ENCODE peak calls at places on chromosomes 16 and 17, in six cellular contexts. K is ovary, J is neural progenitor cell, N is lung, A is ascending aorta, R is PC-3. S is an unnamed sample.

GRCh38 chr17:6643460-6644125 is 2.7 kb downstream of the TXNDC17 start:
- DNase-seq in K (no peak), J (no peak), N (no peak), A (no peak), R (peak; percentile 72), S (no peak)

GRCh38 chr17:17528101-17528500 is 31.9 kb upstream of the RASD1 start:
- DNase-seq in K (no peak), J (no peak), N (no peak), A (no peak), R (no peak), S (no peak)

GRCh38 chr17:42474270-42474669 is 15.6 kb downstream of the ATP6V0A1 start:
- DNase-seq in K (no peak), J (no peak), N (no peak), A (no peak), R (no peak), S (no peak)

GRCh38 chr17:7081341-7082062 is 1.5 kb upstream of the CLEC10A start:
- DNase-seq in K (no peak), J (no peak), N (no peak), A (peak; percentile 52), R (no peak), S (no peak)

GRCh38 chr16:5438591-5438990 is 341.0 kb upstream of the EEF2KMT start:
- DNase-seq in K (no peak), J (no peak), N (no peak), A (no peak), R (no peak), S (no peak)

GRCh38 chr17:80152057-80152831 is 5.3 kb upstream of the EIF4A3 start:
- DNase-seq in K (no peak), J (no peak), N (no peak), A (no peak), R (no peak), S (no peak)

GRCh38 chr17:39064374-39064773 is 87.1 kb downstream of the PLXDC1 start:
- DNase-seq in K (no peak), J (no peak), N (no peak), A (no peak), R (peak; percentile 15), S (no peak)

GRCh38 chr17:36616391-36617029 is 15.1 kb downstream of the MRM1 start:
- DNase-seq in K (no peak), J (no peak), N (no peak), A (no peak), R (no peak), S (no peak)

GRCh38 chr17:76414334-76415295 is 30.2 kb downstream of the SPHK1 start:
- DNase-seq in K (peak; percentile 85), J (peak; percentile 21), N (no peak), A (peak; percentile 74), R (no peak), S (no peak)

GRCh38 chr16:4378202-4378666 is 6.6 kb downstream of the VASN start:
- DNase-seq in K (no peak), J (no peak), N (no peak), A (peak; percentile 88), R (no peak), S (no peak)

GRCh38 chr16:81486555-81487061 is 42.0 kb downstream of the CMIP start:
- DNase-seq in K (peak; percentile 59), J (no peak), N (no peak), A (peak; percentile 85), R (no peak), S (no peak)

GRCh38 chr16:79768594-79768993 is 168.1 kb upstream of the MAF start:
- DNase-seq in K (no peak), J (peak; percentile 24), N (no peak), A (no peak), R (no peak), S (no peak)

GRCh38 chr17:55641559-55642160 is 81.0 kb downstream of the TMEM100 start:
- DNase-seq in K (peak; percentile 88), J (peak; percentile 43), N (peak; percentile 70), A (peak; percentile 70), R (peak; percentile 74), S (peak; percentile 31)

GRCh38 chr17:19738073-19738449 is 10.0 kb downstream of the ALDH3A1 start:
- DNase-seq in K (no peak), J (no peak), N (no peak), A (no peak), R (no peak), S (no peak)

GRCh38 chr16:88914750-88915368 is 48.4 kb upstream of the PABPN1L start:
- DNase-seq in K (no peak), J (no peak), N (no peak), A (no peak), R (no peak), S (no peak)

GRCh38 chr16:66459878-66460277 is 32.8 kb downstream of the BEAN1 start:
- DNase-seq in K (no peak), J (peak; percentile 45), N (no peak), A (no peak), R (no peak), S (no peak)

GRCh38 chr16:89442990-89443726 is 47.2 kb downstream of the ANKRD11 start:
- DNase-seq in K (no peak), J (no peak), N (peak; percentile 74), A (peak; percentile 72), R (peak; percentile 85), S (no peak)

GRCh38 chr16:89122322-89122831 is 28.7 kb downstream of the ACSF3 start:
- DNase-seq in K (no peak), J (no peak), N (peak; percentile 68), A (no peak), R (no peak), S (no peak)

GRCh38 chr16:3825103-3825502 is 55.4 kb downstream of the CREBBP start:
- DNase-seq in K (no peak), J (no peak), N (no peak), A (no peak), R (peak; percentile 56), S (no peak)

GRCh38 chr16:88358033-88358481 is 24.7 kb upstream of the ZNF469 start:
- DNase-seq in K (peak; percentile 13), J (no peak), N (no peak), A (no peak), R (no peak), S (peak; percentile 46)

GRCh38 chr16:56848056-56848936 is 16.7 kb upstream of the SLC12A3 start:
- DNase-seq in K (peak; percentile 56), J (no peak), N (no peak), A (peak; percentile 74), R (peak; percentile 70), S (peak; percentile 21)

GRCh38 chr16:592518-593306 is 2.8 kb downstream of the RAB40C start:
- DNase-seq in K (peak; percentile 39), J (no peak), N (peak; percentile 88), A (peak; percentile 78), R (no peak), S (no peak)

GRCh38 chr16:28478511-28479180 is 6.5 kb upstream of the NPIPB7 start:
- DNase-seq in K (no peak), J (no peak), N (no peak), A (peak; percentile 24), R (no peak), S (no peak)

GRCh38 chr17:58403312-58403711 is 14.0 kb downstream of the RNF43 start:
- DNase-seq in K (no peak), J (peak; percentile 49), N (no peak), A (no peak), R (no peak), S (no peak)

GRCh38 chr17:7464081-7464480 is 15.3 kb downstream of the ZBTB4 start:
- DNase-seq in K (no peak), J (no peak), N (no peak), A (no peak), R (no peak), S (no peak)

GRCh38 chr16:87948119-87948545 is 3.1 kb upstream of the BANP start:
- DNase-seq in K (no peak), J (no peak), N (no peak), A (no peak), R (no peak), S (no peak)

GRCh38 chr16:55811811-55812210 is 21.1 kb downstream of the CES1 start:
- DNase-seq in K (no peak), J (no peak), N (no peak), A (no peak), R (no peak), S (no peak)

GRCh38 chr16:74625500-74626350 is 18.8 kb upstream of the GLG1 start:
- DNase-seq in K (no peak), J (no peak), N (no peak), A (no peak), R (no peak), S (no peak)

GRCh38 chr17:8264320-8264719 is 15.2 kb downstream of the PFAS start:
- DNase-seq in K (no peak), J (no peak), N (no peak), A (no peak), R (no peak), S (no peak)

DNA sequence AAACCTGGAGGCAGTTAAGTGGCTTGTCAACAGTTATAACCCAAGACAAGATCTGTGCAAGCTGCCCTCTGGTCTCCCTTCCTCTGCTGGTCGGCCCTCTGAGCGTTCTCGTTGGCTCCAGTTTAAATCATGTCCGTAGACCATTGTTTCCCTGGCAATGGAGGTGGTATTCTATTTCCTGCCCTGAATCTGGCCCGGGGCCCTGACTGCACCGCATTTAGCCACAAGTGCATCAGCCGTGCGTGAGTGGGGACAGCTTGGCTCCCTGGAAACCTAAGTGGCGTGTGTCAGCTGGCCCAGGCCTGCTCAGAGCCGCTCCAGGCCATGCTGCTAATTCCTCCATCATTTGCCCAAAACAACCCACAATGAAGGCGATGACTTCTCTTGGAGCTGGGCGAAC is 15.0 kb upstream of the MYLK3 start:
- DNase-seq in K (no peak), J (no peak), N (no peak), A (no peak), R (no peak), S (no peak)
- H3K4me3 ChIP-seq in K (no peak overlapping the region), J (no peak overlapping the region), N (no peak overlapping the region), A (no peak overlapping the region), R (no peak overlapping the region), S (no peak overlapping the region)

GRCh38 chr17:14299261-14300093 is 1.4 kb upstream of the HS3ST3B1 start:
- DNase-seq in K (peak; percentile 53), J (peak; percentile 78), N (peak; percentile 36), A (peak; percentile 73), R (no peak), S (no peak)
- H3K4me1 ChIP-seq in K (peaks cover 9% of the 10 kb centered on the region), J (peaks cover 21% of the 10 kb centered on the region), N (peaks cover 38% of the 10 kb centered on the region), A (peaks cover 22% of the 10 kb centered on the region), R (peaks cover 43% of the 10 kb centered on the region), S (peaks cover 21% of the 10 kb centered on the region)

DNA sequence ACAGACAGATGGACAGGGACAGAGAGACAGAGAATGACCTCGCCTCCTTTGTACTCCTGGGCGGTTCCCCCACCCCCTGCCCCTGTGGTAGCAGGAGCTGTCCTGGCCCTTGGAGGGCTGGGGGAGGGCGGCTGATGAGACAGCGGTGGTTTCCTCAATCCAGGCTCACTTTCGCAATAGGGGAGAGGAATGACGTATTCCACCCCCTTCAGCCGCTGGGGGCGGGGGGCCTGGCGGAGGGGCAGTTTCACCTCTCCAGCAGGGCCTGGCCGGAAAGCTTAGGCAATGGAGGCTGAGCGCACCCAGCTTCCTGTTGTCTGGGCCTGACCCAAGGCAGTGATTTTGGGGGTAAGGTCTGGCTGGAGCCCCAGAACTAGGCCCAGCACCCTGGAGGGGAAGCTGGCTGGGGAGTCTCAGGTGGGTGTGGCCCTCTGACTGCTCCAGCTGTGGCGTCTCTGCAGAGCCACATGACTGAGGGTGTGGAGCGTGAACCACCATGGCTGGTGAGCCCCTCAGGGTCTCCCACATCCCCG is 7.4 kb downstream of the FMNL1 start:
- DNase-seq in K (peak; percentile 61), J (peak; percentile 50), N (peak; percentile 92), A (peak; percentile 89), R (peak; percentile 77), S (no peak)
- H3K4me3 ChIP-seq in K (no peak overlapping the region), J (no peak overlapping the region), N (no peak overlapping the region), A (no peak overlapping the region), R (no peak overlapping the region), S (no peak overlapping the region)

GRCh38 chr17:2433696-2434095 is 32.8 kb upstream of the MNT start:
- DNase-seq in K (no peak), J (no peak), N (no peak), A (no peak), R (peak; percentile 36), S (no peak)
- H3K4me1 ChIP-seq in K (peaks cover 2% of the 10 kb centered on the region), J (peaks cover 28% of the 10 kb centered on the region), N (no peaks in the 10 kb centered on the region), A (no peaks in the 10 kb centered on the region), R (no peaks in the 10 kb centered on the region), S (no peaks in the 10 kb centered on the region)

S was measured in SJSA1.